ENCODE peak calls at places on chromosome 11, in eight cellular contexts. F, Y, E, J, W, V, T and H are unnamed samples.

GRCh38 chr11:78659326-78660319 is 85.0 kb upstream of the NARS2 start:
- DNase-seq in F (no peak), Y (no peak), E (no peak), J (no peak), W (no peak), V (no peak), T (no peak), H (no peak)

GRCh38 chr11:1298695-1299492 is 10.5 kb downstream of the TOLLIP start:
- DNase-seq in F (peak), Y (peak), E (no peak), J (no peak), W (peak), V (peak), T (no peak), H (peak)

GRCh38 chr11:35917676-35918075 is 26.2 kb upstream of the LDLRAD3 start:
- DNase-seq in F (no peak), Y (no peak), E (no peak), J (no peak), W (no peak), V (no peak), T (no peak), H (no peak)

GRCh38 chr11:69920500-69921428 is 101.5 kb upstream of the FGF3 start:
- DNase-seq in F (no peak), Y (no peak), E (no peak), J (no peak), W (no peak), V (no peak), T (no peak), H (no peak)

GRCh38 chr11:30143098-30143705 is 87.6 kb upstream of the FSHB start:
- DNase-seq in F (peak), Y (peak), E (peak), J (peak), W (peak), V (no peak), T (peak), H (no peak)

GRCh38 chr11:128890543-128891409 is at the start of gene KCNJ5:
- DNase-seq in F (no peak), Y (peak), E (peak), J (no peak), W (peak), V (peak), T (no peak), H (no peak)

GRCh38 chr11:72776117-72776843 is 17.6 kb downstream of the STARD10 start:
- DNase-seq in F (no peak), Y (no peak), E (no peak), J (no peak), W (no peak), V (no peak), T (no peak), H (no peak)

GRCh38 chr11:57567512-57568329 is at the start of gene UBE2L6:
- DNase-seq in F (peak), Y (peak), E (peak), J (no peak), W (peak), V (peak), T (peak), H (peak)

GRCh38 chr11:14673824-14674432 is 30.3 kb downstream of the PDE3B start:
- DNase-seq in F (no peak), Y (no peak), E (no peak), J (no peak), W (no peak), V (no peak), T (no peak), H (no peak)

GRCh38 chr11:36009469-36009868 is 65.6 kb downstream of the LDLRAD3 start:
- DNase-seq in F (no peak), Y (no peak), E (no peak), J (peak), W (peak), V (no peak), T (peak), H (peak)

GRCh38 chr11:32210601-32211000 is 119.7 kb downstream of the RCN1 start:
- DNase-seq in F (no peak), Y (peak), E (no peak), J (no peak), W (peak), V (no peak), T (no peak), H (peak)

GRCh38 chr11:27319065-27319464 is 44.0 kb downstream of the CCDC34 start:
- DNase-seq in F (no peak), Y (peak), E (no peak), J (no peak), W (peak), V (no peak), T (peak), H (peak)

GRCh38 chr11:131945695-131946094 is 575.3 kb downstream of the NTM start:
- DNase-seq in F (no peak), Y (no peak), E (no peak), J (no peak), W (no peak), V (no peak), T (no peak), H (no peak)

GRCh38 chr11:93577291-93577690 is 34.1 kb upstream of the SMCO4 start:
- DNase-seq in F (no peak), Y (no peak), E (no peak), J (no peak), W (peak), V (no peak), T (no peak), H (peak)

GRCh38 chr11:23897453-23898289 is 599.2 kb upstream of the LUZP2 start:
- DNase-seq in F (no peak), Y (peak), E (no peak), J (no peak), W (peak), V (no peak), T (no peak), H (peak)

GRCh38 chr11:35662061-35662648 is 420 bp upstream of the TRIM44 start:
- DNase-seq in F (peak), Y (no peak), E (no peak), J (no peak), W (no peak), V (no peak), T (peak), H (no peak)

GRCh38 chr11:96905084-96905641 is 515.4 kb downstream of the JRKL start:
- DNase-seq in F (no peak), Y (no peak), E (no peak), J (no peak), W (peak), V (no peak), T (no peak), H (no peak)

GRCh38 chr11:106091480-106092123 is 14.1 kb downstream of the AASDHPPT start:
- DNase-seq in F (no peak), Y (no peak), E (no peak), J (peak), W (peak), V (no peak), T (peak), H (peak)

GRCh38 chr11:65041206-65042035 is at the start of gene SAC3D1:
- DNase-seq in F (peak), Y (no peak), E (no peak), J (peak), W (peak), V (no peak), T (peak), H (peak)

GRCh38 chr11:72609045-72609444 is 65.2 kb downstream of the PDE2A start:
- DNase-seq in F (no peak), Y (peak), E (no peak), J (peak), W (peak), V (no peak), T (peak), H (no peak)

GRCh38 chr11:78419327-78419726 is 1.7 kb upstream of the GAB2 start:
- DNase-seq in F (no peak), Y (peak), E (no peak), J (peak), W (peak), V (peak), T (no peak), H (peak)

GRCh38 chr11:73838443-73839122 is 38.1 kb downstream of the COA4 start:
- DNase-seq in F (no peak), Y (no peak), E (no peak), J (no peak), W (peak), V (no peak), T (peak), H (peak)

GRCh38 chr11:128482512-128483191 is 104.7 kb downstream of the ETS1 start:
- DNase-seq in F (no peak), Y (no peak), E (no peak), J (no peak), W (peak), V (no peak), T (no peak), H (peak)

GRCh38 chr11:79092791-79093313 is 348.0 kb downstream of the TENM4 start:
- DNase-seq in F (no peak), Y (peak), E (no peak), J (peak), W (peak), V (no peak), T (no peak), H (peak)

GRCh38 chr11:74306440-74307175 is 4.8 kb downstream of the P4HA3 start:
- DNase-seq in F (no peak), Y (no peak), E (no peak), J (peak), W (peak), V (no peak), T (no peak), H (no peak)

GRCh38 chr11:68506908-68507307 is 46.4 kb downstream of the PPP6R3 start:
- DNase-seq in F (no peak), Y (peak), E (no peak), J (no peak), W (no peak), V (no peak), T (no peak), H (no peak)

GRCh38 chr11:112834277-112834755 is 126.9 kb upstream of the NCAM1 start:
- DNase-seq in F (no peak), Y (no peak), E (no peak), J (no peak), W (peak), V (peak), T (no peak), H (no peak)

GRCh38 chr11:105937738-105938137 is 84.3 kb downstream of the MSANTD4 start:
- DNase-seq in F (no peak), Y (no peak), E (no peak), J (peak), W (no peak), V (no peak), T (peak), H (peak)

GRCh38 chr11:58497951-58498350 is 10.0 kb downstream of the OR5B21 start:
- DNase-seq in F (no peak), Y (no peak), E (no peak), J (no peak), W (no peak), V (no peak), T (no peak), H (no peak)

GRCh38 chr11:133928628-133929059 is 28.1 kb downstream of the IGSF9B start:
- DNase-seq in F (no peak), Y (no peak), E (no peak), J (no peak), W (peak), V (no peak), T (no peak), H (no peak)